ENCODE peak calls at places on chromosome 4, in four cellular contexts. M is PC-3, Q is epithelial cell of proximal tubule, L is astrocyte of the spinal cord. F is an unnamed sample.

GRCh38 chr4:105473340-105474109 is at the start of gene PPA2:
- DNase-seq in M (peak), Q (no peak), L (peak), F (peak)

GRCh38 chr4:41209187-41209586 is 5.2 kb downstream of the APBB2 start:
- DNase-seq in M (no peak), Q (no peak), L (no peak), F (no peak)

GRCh38 chr4:3233391-3234071 is 15.4 kb upstream of the MSANTD1 start:
- DNase-seq in M (no peak), Q (no peak), L (no peak), F (no peak)

GRCh38 chr4:44760142-44760898 is 34.0 kb upstream of the GNPDA2 start:
- DNase-seq in M (peak), Q (no peak), L (peak), F (peak)

GRCh38 chr4:14607578-14607977 is 394.7 kb upstream of the CPEB2 start:
- DNase-seq in M (peak), Q (no peak), L (peak), F (no peak)

GRCh38 chr4:71396382-71396781 is 57.6 kb downstream of the SLC4A4 start:
- DNase-seq in M (peak), Q (no peak), L (peak), F (no peak)

GRCh38 chr4:8534129-8534528 is 46.1 kb upstream of the GPR78 start:
- DNase-seq in M (peak), Q (peak), L (peak), F (peak)

GRCh38 chr4:151688003-151688784 is 72.6 kb downstream of the GATB start:
- DNase-seq in M (no peak), Q (no peak), L (no peak), F (no peak)

GRCh38 chr4:159283697-159284492 is 181.0 kb downstream of the RAPGEF2 start:
- DNase-seq in M (peak), Q (peak), L (peak), F (no peak)

GRCh38 chr4:158873795-158874359 is 105.1 kb downstream of the FNIP2 start:
- DNase-seq in M (peak), Q (no peak), L (peak), F (no peak)

GRCh38 chr4:7539659-7540058 is 104.9 kb upstream of the PSAPL1 start:
- DNase-seq in M (peak), Q (no peak), L (no peak), F (no peak)

GRCh38 chr4:89549907-89550306 is 242.3 kb upstream of the GPRIN3 start:
- DNase-seq in M (peak), Q (no peak), L (no peak), F (no peak)

GRCh38 chr4:5460106-5460801 is 248.1 kb downstream of the EVC2 start:
- DNase-seq in M (peak), Q (no peak), L (peak), F (peak)

GRCh38 chr4:2291705-2292651 is 30.1 kb upstream of the MXD4 start:
- DNase-seq in M (no peak), Q (no peak), L (no peak), F (no peak)

GRCh38 chr4:143743591-143743990 is 43.1 kb upstream of the FREM3 start:
- DNase-seq in M (no peak), Q (no peak), L (no peak), F (no peak)

GRCh38 chr4:113114884-113115283 is 65.4 kb downstream of the ANK2 start:
- DNase-seq in M (no peak), Q (no peak), L (no peak), F (no peak)

GRCh38 chr4:41213563-41214157 is 682 bp downstream of the APBB2 start:
- DNase-seq in M (no peak), Q (no peak), L (no peak), F (no peak)

GRCh38 chr4:186134254-186134653 is 29.8 kb downstream of the FAM149A start:
- DNase-seq in M (no peak), Q (no peak), L (no peak), F (peak)

GRCh38 chr4:182697094-182697493 is 220.1 kb downstream of the DCTD start:
- DNase-seq in M (no peak), Q (no peak), L (no peak), F (no peak)

GRCh38 chr4:9781343-9782135 is at the start of gene DRD5:
- DNase-seq in M (no peak), Q (no peak), L (no peak), F (no peak)

GRCh38 chr4:36256398-36256828 is 12.1 kb upstream of the ARAP2 start:
- DNase-seq in M (no peak), Q (no peak), L (no peak), F (no peak)

GRCh38 chr4:168509786-168510185 is 12.9 kb downstream of the PALLD start:
- DNase-seq in M (no peak), Q (peak), L (no peak), F (no peak)

GRCh38 chr4:170651786-170652185 is 562.0 kb upstream of the AADAT start:
- DNase-seq in M (peak), Q (no peak), L (peak), F (no peak)

GRCh38 chr4:110503588-110504435 is 27.9 kb downstream of the ENPEP start:
- DNase-seq in M (no peak), Q (no peak), L (peak), F (peak)

GRCh38 chr4:153153339-153153851 is 50.8 kb upstream of the TRIM2 start:
- DNase-seq in M (peak), Q (no peak), L (peak), F (peak)

DNA sequence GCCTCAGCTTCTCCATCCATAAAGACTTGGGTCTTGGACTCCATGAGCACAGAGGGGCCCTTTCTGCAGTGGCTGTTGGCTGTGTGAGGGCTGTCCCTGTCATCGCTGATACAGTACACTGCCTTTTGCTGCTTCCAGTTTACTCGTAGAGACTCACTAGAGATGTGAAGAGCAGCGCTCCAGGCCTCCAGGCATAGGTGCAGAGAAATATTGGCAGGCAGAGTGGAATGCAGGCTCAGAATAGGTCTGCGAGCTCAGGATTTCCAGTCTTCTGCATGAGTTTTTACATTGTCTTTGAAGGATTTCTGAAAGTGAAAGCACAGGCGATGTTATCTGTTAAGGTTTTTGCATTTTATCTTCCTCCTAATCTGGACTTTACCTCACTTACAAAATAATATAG is 97.4 kb downstream of the AASDH start:
- DNase-seq in M (no peak), Q (no peak), L (peak), F (no peak)
- H3K4me3 ChIP-seq in M (no peak), Q (no peak), L (no peak), F (no peak)

GRCh38 chr4:4293279-4293678 is 3.2 kb downstream of the ZBTB49 start:
- DNase-seq in M (no peak), Q (no peak), L (no peak), F (no peak)
- H3K4me3 ChIP-seq in M (no peak), Q (no peak), L (no peak), F (no peak)

GRCh38 chr4:84497835-84498202 is 1.3 kb downstream of the NKX6-1 start:
- DNase-seq in M (no peak), Q (no peak), L (no peak), F (no peak)
- H3K4me3 ChIP-seq in M (peak), Q (peak), L (peak), F (peak)

DNA sequence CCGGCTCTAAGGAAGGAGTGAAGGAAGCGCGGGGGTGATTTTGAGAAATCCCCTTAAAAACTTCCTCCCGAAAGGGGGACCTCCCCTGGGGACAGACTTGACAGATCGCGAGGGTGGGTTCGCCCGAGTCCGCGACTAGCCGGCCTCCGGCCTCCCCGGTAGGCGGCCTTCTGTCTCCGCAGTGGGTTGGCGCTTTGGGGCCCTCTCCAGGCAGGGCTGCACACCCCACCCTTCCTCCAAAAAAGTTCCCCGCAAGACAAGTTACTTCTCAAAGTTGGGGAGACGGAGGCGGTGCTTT is 24.8 kb downstream of the HOPX start:
- DNase-seq in M (no peak), Q (no peak), L (no peak), F (peak)
- H3K4me3 ChIP-seq in M (peak), Q (peak), L (peak), F (peak)

GRCh38 chr4:145734051-145734450 is 54.1 kb downstream of the C4orf51 start:
- DNase-seq in M (peak), Q (no peak), L (peak), F (no peak)
- H3K4me3 ChIP-seq in M (peak), Q (peak), L (no peak), F (no peak)

GRCh38 chr4:140000232-140000631 is 153.8 kb downstream of the MAML3 start:
- DNase-seq in M (no peak), Q (no peak), L (no peak), F (no peak)

GRCh38 chr4:140005699-140006098 is 148.3 kb downstream of the MAML3 start:
- DNase-seq in M (peak), Q (no peak), L (no peak), F (no peak)

GRCh38 chr4:140004580-140005314 is 149.2 kb downstream of the MAML3 start:
- DNase-seq in M (peak), Q (no peak), L (peak), F (no peak)

GRCh38 chr4:140003851-140004579 is 150.0 kb downstream of the MAML3 start:
- DNase-seq in M (no peak), Q (no peak), L (no peak), F (no peak)
- H3K4me3 ChIP-seq in M (peak), Q (peak), L (peak), F (no peak)

GRCh38 chr4:119028296-119028695 is 107.3 kb upstream of the MYOZ2 start:
- DNase-seq in M (no peak), Q (no peak), L (no peak), F (no peak)
- H3K4me3 ChIP-seq in M (no peak), Q (no peak), L (no peak), F (no peak)